ENCODE peak calls at places on chromosomes 11 and 22, in four cellular contexts. O, K, A and R are unnamed samples.
A peak's percentile ranks its signal among the peaks of the same experiment; 100 is the strongest.

GRCh38 chr22:42906605-42907338 is 49.7 kb upstream of the ARFGAP3 start:
- DNase-seq in A (no peak), O (no peak), K (no peak), R (peak; percentile 86)

GRCh38 chr22:37016134-37016910 is 2.9 kb downstream of the TST start:
- DNase-seq in K (no peak), O (no peak), A (no peak), R (no peak)

GRCh38 chr11:68891356-68891948 is 12.2 kb downstream of the MRPL21 start:
- DNase-seq in K (no peak), A (no peak), O (no peak), R (no peak)

GRCh38 chr11:108944486-108945178 is 279.8 kb downstream of the DDX10 start:
- DNase-seq in A (no peak), O (no peak), K (no peak), R (no peak)

GRCh38 chr11:66289548-66290331 is 797 bp upstream of the YIF1A start:
- DNase-seq in A (no peak), O (no peak), K (peak; percentile 80), R (peak; percentile 16)

GRCh38 chr22:37135023-37135422 is 14.7 kb downstream of the IL2RB start:
- DNase-seq in A (no peak), O (no peak), K (no peak), R (no peak)

GRCh38 chr11:122664188-122664587 is 8.7 kb downstream of the UBASH3B start:
- DNase-seq in O (no peak), K (no peak), A (no peak), R (no peak)

GRCh38 chr11:84173078-84173477 is 886.9 kb upstream of the CCDC90B start:
- DNase-seq in O (no peak), A (no peak), K (no peak), R (no peak)

GRCh38 chr11:132448334-132448995 is 1078.0 kb downstream of the NTM start:
- DNase-seq in A (no peak), O (peak; percentile 42), K (no peak), R (peak; percentile 21)

GRCh38 chr11:130403301-130403804 is 25.1 kb downstream of the ADAMTS8 start:
- DNase-seq in K (peak; percentile 73), A (peak; percentile 89), O (peak; percentile 89), R (peak; percentile 84)

GRCh38 chr11:65059959-65060824 is 1.8 kb upstream of the NAALADL1 start:
- DNase-seq in O (no peak), K (no peak), A (no peak), R (no peak)

GRCh38 chr11:62707277-62707771 is at the start of the genes BSCL2 and GNG3:
- DNase-seq in O (no peak), A (no peak), K (peak; percentile 96), R (no peak)

GRCh38 chr11:60870733-60871377 is 3.5 kb downstream of the ZP1 start:
- DNase-seq in A (no peak), O (no peak), K (no peak), R (no peak)

GRCh38 chr22:22520667-22521602 is 865 bp upstream of the ZNF280A start:
- DNase-seq in O (no peak), A (no peak), K (no peak), R (peak; percentile 13)

GRCh38 chr22:41830174-41830573 is 2.7 kb upstream of the SREBF2 start:
- DNase-seq in O (no peak), K (no peak), A (no peak), R (no peak)

GRCh38 chr11:118614511-118614910 is 7.1 kb downstream of the PHLDB1 start:
- DNase-seq in O (no peak), K (peak; percentile 35), A (no peak), R (no peak)

DNA sequence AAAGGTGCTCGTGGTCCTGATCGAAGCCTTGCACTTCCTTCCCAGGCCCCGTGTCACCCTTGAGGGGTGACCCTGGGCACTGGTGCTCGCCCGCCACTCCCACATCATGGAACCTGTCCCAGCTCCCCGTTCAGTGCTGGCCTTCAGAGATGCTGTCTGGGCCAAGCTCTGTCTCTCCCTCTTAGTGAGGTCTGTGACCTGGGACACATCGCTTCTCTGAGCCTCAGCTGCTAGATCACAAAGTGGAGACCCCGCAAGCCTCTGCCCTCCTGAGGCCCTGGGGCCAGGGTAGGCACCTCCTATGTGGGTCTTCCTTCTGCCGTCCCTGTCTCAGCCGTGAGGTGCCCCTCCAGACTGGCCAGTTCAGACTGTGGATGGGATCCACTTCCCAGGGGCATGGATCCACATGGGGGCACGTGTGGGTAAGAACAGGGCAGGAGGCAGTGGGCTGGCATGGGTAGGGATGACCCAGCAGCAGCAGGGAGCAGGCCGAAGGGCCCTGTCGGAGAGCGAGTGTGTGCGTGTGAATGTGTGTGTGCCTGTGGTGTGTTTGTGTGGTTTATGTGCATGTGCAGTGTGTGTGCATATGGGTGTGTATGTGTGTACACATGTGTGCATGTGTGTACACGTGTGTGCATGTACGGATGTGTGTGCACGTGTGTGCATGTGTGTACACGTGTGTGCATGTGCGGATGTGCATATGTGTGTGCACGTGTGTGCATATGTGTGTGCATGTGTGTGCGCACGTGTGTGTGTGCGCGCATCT is 1073.7 kb downstream of the BRD1 start:
- DNase-seq in O (no peak), A (no peak), K (no peak), R (no peak)
- H3K4me3 ChIP-seq in O (no peak overlapping the region), A (no peak overlapping the region), K (no peak overlapping the region), R (no peak overlapping the region)

DNA sequence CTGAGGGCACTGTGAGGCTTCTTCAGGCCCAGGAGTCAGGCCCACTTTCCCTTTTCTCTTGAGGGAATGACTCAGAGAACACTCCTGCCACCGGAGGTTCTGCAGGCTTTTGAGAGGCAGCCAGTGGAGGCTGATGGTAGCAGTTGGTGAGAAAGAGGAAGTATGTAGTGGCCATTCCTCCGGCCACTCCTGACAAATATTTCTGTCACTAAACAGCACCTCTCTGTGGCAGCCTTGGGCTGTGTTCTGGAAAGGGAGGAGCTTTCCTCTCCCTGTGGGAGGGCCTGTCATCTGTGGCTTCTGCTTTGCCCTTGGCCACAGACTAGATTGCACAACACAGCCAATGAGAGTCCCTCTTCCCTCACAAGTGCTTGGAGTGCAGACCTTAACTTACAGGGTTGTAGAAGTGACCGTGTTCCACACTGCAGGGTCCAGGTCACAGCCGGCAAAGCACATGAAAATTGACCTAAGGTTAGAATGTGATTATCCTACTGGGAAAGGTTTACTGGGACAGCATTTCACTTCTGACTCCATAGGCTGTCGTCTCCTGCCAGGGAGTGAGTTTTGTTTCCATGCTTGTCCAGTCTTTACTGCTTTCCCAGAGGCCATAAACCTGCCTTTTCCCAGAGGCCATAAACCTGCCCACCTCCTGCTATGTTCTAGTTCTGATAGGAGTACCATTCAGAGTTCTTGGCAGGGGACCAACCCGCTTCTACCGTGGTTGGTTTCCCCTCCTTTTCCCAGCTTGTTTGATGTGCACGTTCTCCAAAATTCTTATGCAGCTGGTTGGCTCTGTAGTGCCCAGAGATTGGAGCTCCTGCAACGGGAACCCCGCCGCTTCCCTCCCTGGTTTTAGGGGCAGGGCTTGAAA is 33.3 kb downstream of the MARK2 start:
- DNase-seq in O (peak; percentile 87), A (peak; percentile 93), K (peak; percentile 79), R (peak; percentile 96)
- H3K4me3 ChIP-seq in O (no peak overlapping the region), A (no peak overlapping the region), K (no peak overlapping the region), R (no peak overlapping the region)

DNA sequence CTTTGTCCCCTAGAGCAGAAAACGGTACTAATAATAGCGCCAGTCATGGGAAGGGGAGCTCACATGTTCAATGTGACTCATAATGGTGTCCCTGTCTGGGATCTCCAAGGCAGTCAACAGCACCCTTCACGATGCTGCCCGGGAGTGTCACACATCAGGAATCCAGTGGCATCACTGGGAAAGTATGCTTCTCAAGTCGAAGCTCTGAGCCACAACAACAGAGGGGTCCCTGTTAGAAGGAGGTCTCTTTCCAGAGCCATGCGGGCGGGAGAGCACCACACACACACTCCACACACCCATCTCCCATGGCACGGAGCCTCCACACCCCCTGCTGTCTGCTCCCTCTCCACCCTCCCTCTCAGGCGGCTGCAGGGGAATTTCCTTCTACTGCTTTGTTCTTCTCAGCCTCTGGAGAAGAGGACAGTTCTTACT is 119.7 kb downstream of the ETS1 start:
- DNase-seq in K (no peak), O (peak; percentile 100), A (peak; percentile 93), R (peak; percentile 99)
- H3K4me3 ChIP-seq in K (no peak overlapping the region), O (no peak overlapping the region), A (no peak overlapping the region), R (no peak overlapping the region)

GRCh38 chr22:26902401-26903029 is 245.1 kb downstream of the MIAT start:
- DNase-seq in O (no peak), K (no peak), A (no peak), R (no peak)

GRCh38 chr22:26901228-26901816 is 243.9 kb downstream of the MIAT start:
- DNase-seq in O (no peak), K (no peak), A (no peak), R (no peak)

GRCh38 chr22:26905076-26905475 is 247.7 kb downstream of the MIAT start:
- DNase-seq in K (no peak), A (no peak), O (no peak), R (no peak)

GRCh38 chr22:26904483-26904882 is 247.1 kb downstream of the MIAT start:
- DNase-seq in O (no peak), K (no peak), A (no peak), R (no peak)

GRCh38 chr22:26903030-26903856 is 245.9 kb downstream of the MIAT start:
- DNase-seq in A (no peak), O (no peak), K (no peak), R (no peak)
- H3K4me3 ChIP-seq in A (no peak overlapping the region), O (no peak overlapping the region), K (peak overlapping the region; percentile 7), R (no peak overlapping the region)